ENCODE peak calls at places on chromosomes 13 and 19, in ten cellular contexts. O is IMR-90; I is thoracic aorta; R is aorta; X is ascending aorta; L is astrocyte; H is lower leg skin; N is heart right ventricle; B is CD8-positive, alpha-beta memory T cell; U is coronary artery. Q is an unnamed sample.

GRCh38 chr13:50376895-50377575 is 361.8 kb downstream of the KCNRG start:
- DNase-seq in O (no peak), I (no peak), R (no peak), X (no peak), L (no peak), H (no peak), N (no peak), B (no peak), U (no peak), Q (no peak)

GRCh38 chr19:18160441-18160791 is 7.5 kb downstream of the PIK3R2 start:
- DNase-seq in O (no peak), I (no peak), R (no peak), X (no peak), L (no peak), H (no peak), N (no peak), B (no peak), U (no peak), Q (no peak)

GRCh38 chr13:111202745-111203144 is 87.6 kb downstream of the ARHGEF7 start:
- DNase-seq in O (peak; percentile 93), I (no peak), R (no peak), X (no peak), L (peak; percentile 85), H (no peak), N (peak; percentile 81), B (no peak), U (no peak), Q (peak; percentile 80)

GRCh38 chr13:23714672-23715071 is 144.5 kb downstream of the TNFRSF19 start:
- DNase-seq in O (no peak), I (no peak), R (no peak), X (no peak), L (no peak), H (no peak), N (no peak), B (no peak), U (no peak), Q (no peak)

GRCh38 chr19:58386166-58386575 is 898 bp upstream of the RPS5 start:
- DNase-seq in O (no peak), I (no peak), R (peak; percentile 54), X (no peak), L (no peak), H (no peak), N (no peak), B (no peak), U (no peak), Q (no peak)

GRCh38 chr13:113740286-113740556 is 18.8 kb upstream of the TMEM255B start:
- DNase-seq in O (no peak), I (no peak), R (peak; percentile 16), X (no peak), L (no peak), H (no peak), N (no peak), B (no peak), U (no peak), Q (no peak)

GRCh38 chr13:46134494-46134893 is 29.7 kb upstream of the CPB2 start:
- DNase-seq in O (no peak), I (no peak), R (no peak), X (no peak), L (no peak), H (no peak), N (no peak), B (no peak), U (no peak), Q (no peak)

GRCh38 chr13:93476175-93476574 is 249.6 kb downstream of the GPC6 start:
- DNase-seq in O (peak; percentile 91), I (no peak), R (no peak), X (no peak), L (peak; percentile 94), H (no peak), N (no peak), B (no peak), U (no peak), Q (no peak)

GRCh38 chr13:111486331-111486730 is 165.9 kb downstream of the TEX29 start:
- DNase-seq in O (no peak), I (no peak), R (no peak), X (no peak), L (no peak), H (no peak), N (no peak), B (no peak), U (no peak), Q (no peak)

GRCh38 chr13:45615501-45616101 is at the start of gene ERICH6B:
- DNase-seq in O (peak; percentile 7), I (no peak), R (peak; percentile 52), X (no peak), L (no peak), H (no peak), N (no peak), B (no peak), U (no peak), Q (no peak)

GRCh38 chr19:7152568-7152967 is 83.1 kb downstream of the ZNF557 start:
- DNase-seq in O (no peak), I (no peak), R (no peak), X (no peak), L (no peak), H (no peak), N (no peak), B (no peak), U (no peak), Q (no peak)

GRCh38 chr19:12995596-12996541 is 594 bp downstream of the NFIX start:
- DNase-seq in O (peak; percentile 30), I (no peak), R (peak; percentile 64), X (no peak), L (no peak), H (no peak), N (peak; percentile 61), B (no peak), U (no peak), Q (no peak)

GRCh38 chr19:12994701-12995595 is at the start of gene NFIX:
- DNase-seq in O (peak; percentile 39), I (no peak), R (peak; percentile 81), X (no peak), L (no peak), H (no peak), N (peak; percentile 77), B (peak; percentile 49), U (peak; percentile 79), Q (peak; percentile 35)

GRCh38 chr19:12997225-12997966 is 2.1 kb downstream of the NFIX start:
- DNase-seq in O (no peak), I (no peak), R (no peak), X (no peak), L (no peak), H (no peak), N (no peak), B (no peak), U (no peak), Q (no peak)

GRCh38 chr19:12997967-12998940 is 3.0 kb downstream of the NFIX start:
- DNase-seq in O (no peak), I (no peak), R (no peak), X (no peak), L (no peak), H (no peak), N (no peak), B (no peak), U (no peak), Q (no peak)

DNA sequence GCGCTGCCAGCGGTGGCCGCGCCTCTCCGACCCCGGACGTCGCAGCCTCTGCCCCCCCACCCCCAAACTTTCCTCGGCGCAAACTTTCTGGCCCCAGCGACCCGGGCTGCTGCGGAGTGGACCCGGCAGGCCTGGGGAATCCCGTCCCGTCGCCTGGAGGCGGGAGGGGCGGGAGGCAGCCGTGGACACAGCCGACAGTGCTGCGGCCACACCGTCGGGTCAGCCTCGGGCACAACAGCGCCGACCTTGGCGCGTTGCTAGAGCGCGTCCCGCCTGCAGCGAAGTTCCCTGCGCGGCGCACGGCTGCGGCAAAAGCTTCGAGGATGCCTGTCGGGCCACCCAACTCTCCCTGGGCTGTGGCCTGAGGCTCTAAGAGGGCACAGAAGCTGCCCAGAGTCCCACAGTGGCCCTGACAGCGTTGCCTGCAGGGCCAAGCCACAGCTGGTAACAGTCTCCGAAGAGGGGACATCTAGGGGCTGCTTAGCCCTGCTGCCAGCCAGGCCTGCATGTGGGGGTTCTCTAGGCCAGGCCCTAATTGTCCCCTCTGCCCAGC is 1.3 kb downstream of the NFIX start:
- DNase-seq in O (peak; percentile 22), I (no peak), R (no peak), X (no peak), L (no peak), H (no peak), N (peak; percentile 40), B (no peak), U (no peak), Q (no peak)
- H3K4me3 ChIP-seq in O (peak overlapping the region; percentile 93), I (peak overlapping the region; percentile 93), R (peak overlapping the region; percentile 73), X (peak overlapping the region; percentile 92), L (peak overlapping the region; percentile 72), H (peak overlapping the region; percentile 60), N (peak overlapping the region; percentile 91), B (no peak overlapping the region), U (peak overlapping the region; percentile 99), Q (no peak overlapping the region)

GRCh38 chr19:1440418-1440801 is 2.2 kb downstream of the RPS15 start:
- DNase-seq in O (no peak), I (no peak), R (no peak), X (no peak), L (no peak), H (no peak), N (no peak), B (no peak), U (no peak), Q (no peak)
- H3K4me3 ChIP-seq in O (no peak overlapping the region), I (no peak overlapping the region), R (no peak overlapping the region), X (no peak overlapping the region), L (no peak overlapping the region), H (no peak overlapping the region), N (no peak overlapping the region), B (no peak overlapping the region), U (peak overlapping the region; percentile 87), Q (no peak overlapping the region)

GRCh38 chr19:51592521-51592920 is 21.4 kb downstream of the ZNF175 start:
- DNase-seq in O (no peak), I (no peak), R (no peak), X (no peak), L (no peak), H (no peak), N (no peak), B (no peak), U (no peak), Q (no peak)
- H3K4me3 ChIP-seq in O (no peak overlapping the region), I (no peak overlapping the region), R (no peak overlapping the region), X (no peak overlapping the region), L (no peak overlapping the region), H (no peak overlapping the region), N (no peak overlapping the region), B (no peak overlapping the region), U (no peak overlapping the region), Q (no peak overlapping the region)

GRCh38 chr19:43624933-43625332 is 5.5 kb upstream of the ZNF428 start:
- DNase-seq in O (peak; percentile 8), I (no peak), R (peak; percentile 77), X (peak; percentile 27), L (no peak), H (peak; percentile 69), N (peak; percentile 21), B (peak; percentile 77), U (no peak), Q (peak; percentile 82)

GRCh38 chr19:43623889-43624670 is 4.7 kb upstream of the ZNF428 start:
- DNase-seq in O (no peak), I (no peak), R (no peak), X (no peak), L (no peak), H (no peak), N (no peak), B (no peak), U (no peak), Q (no peak)

GRCh38 chr19:43628646-43629326 is 9.4 kb upstream of the ZNF428 start:
- DNase-seq in O (no peak), I (no peak), R (no peak), X (no peak), L (no peak), H (no peak), N (no peak), B (no peak), U (no peak), Q (no peak)

GRCh38 chr19:43626838-43627237 is 7.4 kb upstream of the ZNF428 start:
- DNase-seq in O (no peak), I (no peak), R (no peak), X (no peak), L (no peak), H (no peak), N (no peak), B (no peak), U (no peak), Q (no peak)

GRCh38 chr19:43625918-43626579 is 6.6 kb upstream of the ZNF428 start:
- DNase-seq in O (no peak), I (no peak), R (no peak), X (no peak), L (no peak), H (no peak), N (no peak), B (no peak), U (no peak), Q (peak; percentile 23)
- H3K4me3 ChIP-seq in O (no peak overlapping the region), I (no peak overlapping the region), R (no peak overlapping the region), X (no peak overlapping the region), L (no peak overlapping the region), H (no peak overlapping the region), N (no peak overlapping the region), B (no peak overlapping the region), U (no peak overlapping the region), Q (no peak overlapping the region)

Q was measured in GM12865.